ENCODE peak calls at places on chromosomes 2 and 18, in seven cellular contexts. One of them, this sample, is unnamed.

GRCh38 chr2:186641807-186642321 is 52.0 kb upstream of the FAM171B start:
- DNase-seq in choroid plexus epithelial cell: peak; percentile 90
- DNase-seq in epithelial cell of esophagus: peak; percentile 86
- DNase-seq in neural progenitor cell: peak; percentile 69
- DNase-seq in cardiac muscle cell: peak; percentile 83
- DNase-seq in stimulated activated naive CD8-positive, alpha-beta T cell treated with anti-CD3 and anti-CD28 coated beads, Interleukin-15, Interleukin-2, amounts not matched to agents 100 U/mL and 50 U/mL, for 24 hours: peak; percentile 7
- DNase-seq in prostate gland: peak; percentile 51
- DNase-seq in this sample: peak; percentile 46

GRCh38 chr2:166057363-166058169 is 70.3 kb downstream of the SCN1A start:
- DNase-seq in stimulated activated naive CD8-positive, alpha-beta T cell treated with anti-CD3 and anti-CD28 coated beads, Interleukin-15, Interleukin-2, amounts not matched to agents 100 U/mL and 50 U/mL, for 24 hours: no peak
- DNase-seq in cardiac muscle cell: peak; percentile 64
- DNase-seq in prostate gland: no peak
- DNase-seq in choroid plexus epithelial cell: peak; percentile 62
- DNase-seq in epithelial cell of esophagus: peak; percentile 59
- DNase-seq in neural progenitor cell: peak; percentile 26
- DNase-seq in this sample: no peak

GRCh38 chr18:58668211-58668610 is 3.1 kb upstream of the MALT1 start:
- DNase-seq in prostate gland: no peak
- DNase-seq in cardiac muscle cell: no peak
- DNase-seq in choroid plexus epithelial cell: no peak
- DNase-seq in epithelial cell of esophagus: peak; percentile 47
- DNase-seq in neural progenitor cell: no peak
- DNase-seq in stimulated activated naive CD8-positive, alpha-beta T cell treated with anti-CD3 and anti-CD28 coated beads, Interleukin-15, Interleukin-2, amounts not matched to agents 100 U/mL and 50 U/mL, for 24 hours: no peak
- DNase-seq in this sample: no peak

GRCh38 chr2:20292984-20293383 is 57.7 kb downstream of the PUM2 start:
- DNase-seq in prostate gland: no peak
- DNase-seq in cardiac muscle cell: no peak
- DNase-seq in stimulated activated naive CD8-positive, alpha-beta T cell treated with anti-CD3 and anti-CD28 coated beads, Interleukin-15, Interleukin-2, amounts not matched to agents 100 U/mL and 50 U/mL, for 24 hours: no peak
- DNase-seq in epithelial cell of esophagus: no peak
- DNase-seq in neural progenitor cell: no peak
- DNase-seq in choroid plexus epithelial cell: no peak
- DNase-seq in this sample: no peak

GRCh38 chr18:29501952-29502351 is 1325.0 kb upstream of the CDH2 start:
- DNase-seq in neural progenitor cell: no peak
- DNase-seq in stimulated activated naive CD8-positive, alpha-beta T cell treated with anti-CD3 and anti-CD28 coated beads, Interleukin-15, Interleukin-2, amounts not matched to agents 100 U/mL and 50 U/mL, for 24 hours: no peak
- DNase-seq in choroid plexus epithelial cell: peak; percentile 77
- DNase-seq in cardiac muscle cell: peak; percentile 70
- DNase-seq in epithelial cell of esophagus: peak; percentile 89
- DNase-seq in prostate gland: no peak
- DNase-seq in this sample: no peak

GRCh38 chr18:59660398-59660797 is 36.8 kb downstream of the CCBE1 start:
- DNase-seq in epithelial cell of esophagus: no peak
- DNase-seq in neural progenitor cell: no peak
- DNase-seq in stimulated activated naive CD8-positive, alpha-beta T cell treated with anti-CD3 and anti-CD28 coated beads, Interleukin-15, Interleukin-2, amounts not matched to agents 100 U/mL and 50 U/mL, for 24 hours: no peak
- DNase-seq in cardiac muscle cell: no peak
- DNase-seq in choroid plexus epithelial cell: no peak
- DNase-seq in prostate gland: no peak
- DNase-seq in this sample: no peak

GRCh38 chr2:73089270-73090030 is 17.9 kb upstream of the SFXN5 start:
- DNase-seq in neural progenitor cell: no peak
- DNase-seq in choroid plexus epithelial cell: peak; percentile 99
- DNase-seq in prostate gland: no peak
- DNase-seq in stimulated activated naive CD8-positive, alpha-beta T cell treated with anti-CD3 and anti-CD28 coated beads, Interleukin-15, Interleukin-2, amounts not matched to agents 100 U/mL and 50 U/mL, for 24 hours: no peak
- DNase-seq in epithelial cell of esophagus: peak; percentile 99
- DNase-seq in cardiac muscle cell: peak; percentile 96
- DNase-seq in this sample: no peak

GRCh38 chr2:138356178-138356577 is 145.4 kb upstream of the SPOPL start:
- DNase-seq in prostate gland: peak; percentile 4
- DNase-seq in stimulated activated naive CD8-positive, alpha-beta T cell treated with anti-CD3 and anti-CD28 coated beads, Interleukin-15, Interleukin-2, amounts not matched to agents 100 U/mL and 50 U/mL, for 24 hours: no peak
- DNase-seq in cardiac muscle cell: peak; percentile 93
- DNase-seq in epithelial cell of esophagus: peak; percentile 71
- DNase-seq in choroid plexus epithelial cell: peak; percentile 34
- DNase-seq in neural progenitor cell: no peak
- DNase-seq in this sample: no peak

GRCh38 chr18:9612215-9612830 is 2.0 kb downstream of the PPP4R1 start:
- DNase-seq in cardiac muscle cell: peak; percentile 58
- DNase-seq in stimulated activated naive CD8-positive, alpha-beta T cell treated with anti-CD3 and anti-CD28 coated beads, Interleukin-15, Interleukin-2, amounts not matched to agents 100 U/mL and 50 U/mL, for 24 hours: peak; percentile 12
- DNase-seq in prostate gland: peak; percentile 49
- DNase-seq in neural progenitor cell: peak; percentile 32
- DNase-seq in choroid plexus epithelial cell: peak; percentile 70
- DNase-seq in epithelial cell of esophagus: peak; percentile 86
- DNase-seq in this sample: no peak

This sample was measured in endothelial cell.